ENCODE peak calls at places on chromosomes 16 and 17, in five cellular contexts. K is PC-9, U is mesendoderm, M is fibroblast of lung, D is left ventricle myocardium inferior. B is an unnamed sample. For H3K36me3 and H3K4me1, the result is how much of the 10 kb centered on the place peaks cover.

GRCh38 chr16:54720259-54720658 is 210.4 kb upstream of the IRX5 start:
- DNase-seq in D (no peak), K (no peak), U (no peak), M (no peak), B (no peak)

GRCh38 chr16:12158428-12158827 is 181.9 kb downstream of the SNX29 start:
- DNase-seq in K (no peak), D (no peak), U (no peak), M (peak), B (no peak)

GRCh38 chr16:8630205-8630953 is 8.9 kb downstream of the METTL22 start:
- DNase-seq in M (no peak), K (no peak), D (no peak), U (no peak), B (no peak)

GRCh38 chr17:73319766-73320165 is 8.0 kb upstream of the CDC42EP4 start:
- DNase-seq in D (no peak), M (no peak), U (no peak), K (peak), B (no peak)

GRCh38 chr17:64130559-64131001 is 636 bp upstream of the ERN1 start:
- DNase-seq in K (no peak), U (no peak), M (peak), D (no peak), B (no peak)

GRCh38 chr17:40363480-40363838 is 1.1 kb downstream of the GJD3 start:
- DNase-seq in D (no peak), K (no peak), M (no peak), U (no peak), B (no peak)

GRCh38 chr16:27543801-27544200 is 5.9 kb downstream of the GTF3C1 start:
- DNase-seq in D (no peak), U (no peak), M (no peak), K (no peak), B (no peak)

GRCh38 chr16:31474173-31474714 is 2.3 kb downstream of the TGFB1I1 start:
- DNase-seq in K (no peak), M (peak), D (no peak), U (peak), B (no peak)

GRCh38 chr17:700504-701094 is 14.0 kb downstream of the VPS53 start:
- DNase-seq in D (no peak), U (peak), K (no peak), M (peak), B (no peak)

GRCh38 chr17:79231766-79232287 is 157.2 kb downstream of the ENGASE start:
- DNase-seq in M (no peak), U (no peak), K (no peak), D (no peak), B (no peak)

GRCh38 chr17:48175692-48176450 is 68.3 kb downstream of the SNX11 start:
- DNase-seq in K (no peak), D (no peak), M (no peak), U (no peak), B (no peak)
- H3K27ac ChIP-seq in K (no peak), D (no peak), M (no peak), U (peak), B (no peak)

DNA sequence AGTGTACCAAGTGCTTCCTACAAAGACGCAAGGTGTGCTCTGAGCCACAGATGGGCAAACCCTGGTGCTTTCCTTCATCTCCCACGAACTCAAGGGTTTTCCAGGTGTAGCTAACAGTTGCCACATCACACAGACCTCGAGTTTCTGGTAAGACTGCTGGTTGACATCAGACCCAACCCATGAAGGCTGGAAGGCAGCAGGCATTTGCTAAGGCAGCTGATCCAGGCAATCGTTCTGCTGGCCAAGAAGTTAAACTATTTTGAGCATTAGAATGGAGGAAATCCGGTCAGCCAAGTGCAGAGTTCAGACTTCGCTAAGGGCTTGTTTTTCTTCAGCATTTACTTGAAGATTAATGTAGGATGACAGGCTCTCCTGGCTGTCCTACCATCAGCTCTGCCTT is 11.5 kb downstream of the HAS3 start:
- DNase-seq in M (no peak), D (no peak), U (no peak), K (no peak), B (no peak)
- H3K36me3 ChIP-seq in M (under half), D (half or more), U (under half), K (under half), B (under half)

DNA sequence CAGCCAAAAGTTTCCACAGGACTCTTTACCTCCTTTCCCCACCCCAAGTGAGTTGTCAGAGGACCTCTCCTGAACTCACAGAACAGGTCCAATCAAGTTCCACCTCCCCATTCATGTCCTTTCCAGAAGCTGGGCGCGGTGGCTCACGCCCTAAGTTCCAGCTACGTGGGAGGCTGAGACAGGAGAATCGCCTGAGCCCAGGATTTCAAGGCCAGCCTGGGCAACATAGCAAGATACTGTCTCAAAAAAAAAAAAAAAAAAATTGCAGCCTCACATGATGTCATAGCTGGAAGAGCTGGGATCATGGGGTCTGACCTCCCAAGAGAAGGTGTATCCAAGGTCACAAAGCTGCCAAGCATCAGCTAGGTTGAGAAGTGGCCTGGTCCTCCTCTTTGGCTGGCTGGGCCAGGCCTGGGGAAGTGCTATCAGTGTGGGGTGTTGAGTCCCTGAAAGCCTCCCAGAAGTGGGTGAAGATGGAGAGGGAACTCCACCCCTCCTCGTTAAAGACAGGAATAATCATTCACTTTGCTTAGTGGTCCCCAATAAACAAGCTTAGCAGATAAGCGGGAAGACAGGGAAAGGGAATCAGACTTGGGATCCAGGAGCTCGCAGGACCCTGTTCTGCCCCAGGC is 5.5 kb upstream of the MNT start:
- DNase-seq in K (peak), D (no peak), M (no peak), U (no peak), B (no peak)
- H3K4me1 ChIP-seq in K (half or more), D (half or more), M (under half), U (under half), B (under half)

DNA sequence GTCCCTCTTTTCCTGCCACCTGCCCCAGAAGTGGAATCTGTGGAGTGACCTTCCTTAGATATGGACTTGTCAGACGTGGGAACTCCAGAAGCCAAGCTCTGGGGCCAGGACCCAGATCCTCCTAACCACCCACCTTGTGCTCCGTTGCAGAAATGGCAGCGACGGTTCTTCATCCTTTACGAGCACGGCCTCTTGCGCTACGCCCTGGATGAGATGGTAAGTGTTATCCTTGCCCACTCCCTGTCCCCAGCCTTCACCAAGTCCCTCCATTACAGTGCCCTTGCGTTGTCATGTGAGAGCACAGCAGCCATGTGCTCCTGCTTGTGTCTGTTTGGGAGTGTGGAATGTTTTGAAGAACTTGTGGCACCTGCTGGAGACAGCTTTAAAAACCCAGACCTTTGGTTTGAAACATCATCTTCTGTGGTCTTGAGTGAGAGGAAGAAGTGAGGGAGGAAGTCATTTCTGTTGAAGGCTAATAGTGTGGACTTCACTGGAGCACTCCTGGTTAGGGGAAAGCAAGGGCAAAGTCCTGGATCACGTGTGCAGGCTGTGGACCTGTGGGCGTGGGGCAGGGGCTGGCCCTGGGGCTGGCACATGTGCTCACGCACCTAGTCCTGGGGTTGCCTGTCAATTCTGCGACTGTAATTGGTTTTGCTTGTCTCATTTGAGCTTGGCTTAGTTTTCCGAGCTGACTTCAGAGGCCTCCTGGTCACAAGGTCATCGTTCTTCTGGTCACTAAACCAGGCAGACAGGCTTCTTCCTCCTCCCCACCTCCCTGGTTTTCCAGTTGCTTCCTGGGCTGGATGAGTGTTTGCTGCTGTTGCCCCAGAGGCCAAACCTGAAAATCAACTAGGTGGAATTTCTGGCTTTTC is 35.8 kb downstream of the MPRIP start:
- DNase-seq in M (no peak), D (no peak), K (peak), U (peak), B (no peak)
- H3K27ac ChIP-seq in M (no peak), D (peak), K (peak), U (peak), B (no peak)

GRCh38 chr17:27303734-27304133 is 9.8 kb downstream of the WSB1 start:
- DNase-seq in U (no peak), M (no peak), K (peak), D (no peak), B (no peak)
- H3K36me3 ChIP-seq in U (under half), M (under half), K (under half), D (under half), B (under half)

GRCh38 chr17:66412857-66413563 is 110.6 kb downstream of the PRKCA start:
- DNase-seq in D (no peak), M (no peak), K (no peak), U (no peak), B (no peak)
- H3K4me1 ChIP-seq in D (under half), M (under half), K (under half), U (under half), B (under half)

GRCh38 chr17:82021728-82022309 is 859 bp downstream of the CENPX start:
- DNase-seq in K (no peak), M (no peak), D (no peak), U (no peak), B (no peak)

GRCh38 chr17:82023447-82024241 is 539 bp downstream of the LRRC45 start:
- DNase-seq in M (no peak), D (no peak), K (no peak), U (peak), B (no peak)

GRCh38 chr17:82024859-82025258 is 1.8 kb downstream of the LRRC45 start:
- DNase-seq in K (no peak), D (no peak), U (no peak), M (no peak), B (no peak)

GRCh38 chr17:82022310-82022980 is at the start of gene CENPX:
- DNase-seq in K (no peak), M (no peak), U (no peak), D (no peak), B (no peak)

GRCh38 chr17:82022981-82023446 is at the start of gene LRRC45:
- DNase-seq in M (peak), D (peak), U (peak), K (peak), B (peak)
- H3K27ac ChIP-seq in M (peak), D (peak), U (no peak), K (no peak), B (peak)